ENCODE peak calls at places on chromosomes 7 and 10, in eight cellular contexts. J, Q, W, M, P, H, V and C are unnamed samples.

GRCh38 chr10:89785095-89785494 is 83.7 kb downstream of the KIF20B start:
- DNase-seq in H (no peak), P (no peak), Q (no peak), W (no peak), M (no peak), J (no peak), V (peak), C (no peak)

GRCh38 chr10:133161486-133162051 is 1.6 kb downstream of the KNDC1 start:
- DNase-seq in J (no peak), P (no peak), V (no peak), W (no peak), M (no peak), Q (peak), H (no peak), C (no peak)

GRCh38 chr10:60629332-60629731 is 148.9 kb upstream of the CDK1 start:
- DNase-seq in J (no peak), P (no peak), M (no peak), Q (no peak), H (no peak), V (no peak), W (no peak), C (no peak)

GRCh38 chr10:77493851-77494788 is 143.5 kb downstream of the KCNMA1 start:
- DNase-seq in V (no peak), J (no peak), H (peak), W (peak), P (peak), M (no peak), Q (no peak), C (no peak)

GRCh38 chr10:3045471-3046209 is 21.7 kb upstream of the PFKP start:
- DNase-seq in P (peak), W (peak), V (peak), H (peak), Q (peak), J (peak), M (peak), C (no peak)

GRCh38 chr10:110664483-110665420 is 20.6 kb downstream of the RBM20 start:
- DNase-seq in V (no peak), J (no peak), Q (no peak), P (peak), W (peak), M (no peak), H (no peak), C (no peak)

GRCh38 chr7:31508823-31509222 is 5.1 kb upstream of the ITPRID1 start:
- DNase-seq in P (no peak), J (no peak), Q (no peak), W (no peak), H (no peak), M (no peak), V (no peak), C (no peak)

GRCh38 chr7:29236649-29237048 is 42.1 kb downstream of the CHN2 start:
- DNase-seq in J (no peak), W (no peak), V (no peak), H (no peak), M (no peak), P (no peak), Q (no peak), C (no peak)

GRCh38 chr7:4888161-4888560 is 4.6 kb upstream of the RADIL start:
- DNase-seq in V (no peak), W (no peak), P (no peak), M (no peak), H (no peak), J (no peak), Q (no peak), C (no peak)

GRCh38 chr7:91579837-91580236 is 300.7 kb downstream of the MTERF1 start:
- DNase-seq in M (no peak), H (no peak), V (no peak), P (no peak), W (no peak), J (no peak), Q (no peak), C (no peak)

GRCh38 chr10:13654118-13654830 is 67.5 kb downstream of the PRPF18 start:
- DNase-seq in M (no peak), H (no peak), J (no peak), P (no peak), Q (no peak), V (no peak), W (no peak), C (no peak)

GRCh38 chr10:91391915-91392314 is 18.2 kb upstream of the HECTD2 start:
- DNase-seq in Q (no peak), J (no peak), H (no peak), M (no peak), P (no peak), W (no peak), V (no peak), C (no peak)

GRCh38 chr7:154953006-154953684 is 49.8 kb downstream of the PAXIP1 start:
- DNase-seq in Q (peak), H (peak), J (peak), P (peak), V (peak), M (peak), W (no peak), C (peak)

GRCh38 chr7:16982640-16983103 is 100.9 kb upstream of the AGR3 start:
- DNase-seq in J (no peak), P (peak), W (peak), V (peak), H (no peak), Q (no peak), M (no peak), C (no peak)

GRCh38 chr10:12186324-12186723 is 9.4 kb downstream of the NUDT5 start:
- DNase-seq in P (no peak), H (no peak), J (no peak), V (no peak), W (no peak), M (no peak), Q (no peak), C (no peak)

GRCh38 chr10:17162828-17163227 is 33.2 kb upstream of the CUBN start:
- DNase-seq in V (no peak), J (no peak), P (no peak), M (no peak), H (no peak), Q (no peak), W (no peak), C (no peak)

GRCh38 chr10:69629897-69630650 is at the start of gene FAM241B:
- DNase-seq in M (peak), H (peak), V (peak), W (peak), J (peak), Q (peak), P (peak), C (peak)

GRCh38 chr7:157041004-157041403 is 30.5 kb upstream of the MNX1 start:
- DNase-seq in Q (no peak), P (no peak), H (no peak), M (no peak), J (no peak), W (no peak), V (no peak), C (no peak)

GRCh38 chr7:27605283-27605682 is 57.4 kb downstream of the HIBADH start:
- DNase-seq in Q (no peak), P (no peak), V (no peak), M (no peak), W (no peak), H (peak), J (no peak), C (no peak)

GRCh38 chr10:42630537-42631134 is 7.7 kb downstream of the ZNF33B start:
- DNase-seq in H (no peak), V (no peak), Q (no peak), M (no peak), P (peak), J (no peak), W (no peak), C (no peak)

GRCh38 chr7:5222861-5223411 is 32.9 kb downstream of the WIPI2 start:
- DNase-seq in Q (no peak), P (no peak), W (no peak), H (no peak), M (no peak), J (no peak), V (no peak), C (no peak)

GRCh38 chr10:102131286-102132170 is 1.3 kb upstream of the PPRC1 start:
- DNase-seq in H (no peak), Q (no peak), W (no peak), J (no peak), P (peak), V (no peak), M (no peak), C (no peak)

DNA sequence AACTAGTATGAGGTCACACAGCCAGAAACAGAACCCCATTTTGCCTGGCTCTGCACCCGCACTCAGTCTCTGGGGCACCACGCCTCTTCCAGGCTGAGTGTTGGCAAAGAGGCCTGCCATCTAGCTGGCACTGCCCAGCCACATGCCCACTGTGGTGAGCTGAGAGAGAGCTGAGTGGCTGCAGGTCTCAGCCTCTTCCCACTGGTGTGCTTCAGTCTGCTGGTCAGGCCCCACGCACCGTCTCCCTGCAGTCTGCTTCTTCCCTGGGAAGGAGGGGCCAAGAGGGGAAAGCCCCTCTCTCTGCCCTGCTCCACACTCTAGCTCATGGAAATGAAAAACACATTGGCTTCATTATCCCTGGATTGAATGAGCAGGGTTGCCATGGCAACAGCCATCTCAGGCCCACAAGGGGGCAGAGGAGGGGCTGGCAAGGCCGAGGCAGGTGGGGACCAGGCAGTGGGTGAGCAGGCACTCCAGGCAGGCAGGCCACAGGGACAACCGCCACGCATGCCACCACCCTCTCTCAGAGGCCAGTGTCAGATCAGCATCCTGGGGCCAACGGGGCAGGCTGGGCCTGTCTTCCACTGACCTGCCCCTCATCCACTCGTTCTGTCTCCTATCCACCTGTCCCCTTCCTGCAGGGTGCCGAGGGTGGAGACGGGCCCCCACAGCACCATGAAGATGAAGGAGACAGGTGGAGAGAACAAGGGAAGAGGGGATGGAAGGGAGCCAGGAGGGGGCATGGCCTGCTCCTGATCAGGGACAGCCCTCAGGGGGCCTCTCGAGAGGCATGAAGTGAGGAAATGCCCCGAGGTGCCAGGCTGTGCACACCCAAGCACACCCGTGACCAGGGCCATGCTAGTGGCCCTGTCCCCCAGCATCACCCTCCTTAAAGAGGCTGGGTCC is 110.9 kb downstream of the ZMIZ1 start:
- DNase-seq in W (no peak), M (no peak), J (no peak), H (no peak), Q (no peak), V (no peak), P (peak), C (no peak)
- TF ChIP-seq CTCF in W (no peak), M (no peak), J (no peak), H (no peak), Q (no peak), V (no peak), P (no peak), C (no peak)

GRCh38 chr7:2405201-2405600 is 1.8 kb downstream of the CHST12 start:
- DNase-seq in M (no peak), H (no peak), Q (no peak), J (no peak), P (no peak), W (no peak), V (no peak), C (no peak)

GRCh38 chr7:2402687-2403013 is 761 bp upstream of the CHST12 start:
- DNase-seq in H (no peak), V (no peak), Q (no peak), J (no peak), M (no peak), P (no peak), W (no peak), C (no peak)

GRCh38 chr7:2403014-2403717 is at the start of gene CHST12:
- DNase-seq in M (peak), H (peak), V (peak), Q (peak), W (peak), P (peak), J (peak), C (peak)

GRCh38 chr7:2404714-2405119 is 1.3 kb downstream of the CHST12 start:
- DNase-seq in W (no peak), P (no peak), M (no peak), Q (no peak), H (no peak), V (no peak), J (no peak), C (no peak)

GRCh38 chr7:2403718-2404648 is 572 bp downstream of the CHST12 start:
- DNase-seq in W (peak), V (peak), J (peak), Q (peak), H (peak), P (peak), M (no peak), C (no peak)
- TF ChIP-seq CTCF in W (no peak), V (no peak), J (no peak), Q (no peak), H (no peak), P (no peak), M (no peak), C (no peak)

DNA sequence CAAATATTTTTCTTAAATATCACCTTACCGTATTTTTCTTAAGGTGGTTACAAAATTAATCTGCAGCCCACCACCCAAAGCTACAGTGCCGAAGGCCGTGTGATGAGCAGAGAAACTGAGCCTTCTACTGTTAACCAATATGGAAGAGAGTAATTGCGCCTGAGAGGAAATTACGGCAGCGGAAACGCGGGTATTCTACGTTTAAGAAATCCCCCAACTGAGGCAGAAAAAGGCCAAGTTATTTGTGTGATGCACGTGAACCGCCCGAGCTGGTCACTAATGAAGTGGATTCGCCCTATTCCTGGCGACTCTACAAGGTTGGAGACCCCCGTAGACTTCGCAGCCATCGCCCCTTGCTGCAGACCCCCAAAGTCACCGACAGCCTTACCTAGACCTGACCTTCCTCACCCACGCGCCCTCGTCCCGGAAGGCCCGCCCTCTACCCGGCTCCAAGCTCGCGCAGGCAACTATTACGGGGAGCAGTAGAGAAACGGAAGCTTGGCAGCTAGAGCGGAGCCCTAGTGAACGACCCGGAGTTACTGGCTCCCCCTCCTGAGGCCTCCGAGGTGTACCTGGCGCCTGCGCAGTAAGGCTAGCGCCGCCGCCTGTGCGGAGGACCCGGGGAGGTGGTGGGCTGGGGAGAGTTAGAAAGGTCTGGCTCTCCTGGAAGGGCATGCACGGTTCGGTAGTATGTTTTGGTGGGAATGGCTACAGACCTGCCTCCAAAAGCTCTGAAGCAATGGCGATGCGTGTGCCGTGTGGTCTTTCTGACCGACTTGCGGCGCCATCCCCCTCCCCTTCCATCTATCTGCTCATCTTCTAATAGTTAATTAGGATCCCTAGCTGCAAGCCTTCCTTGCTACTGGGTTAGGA is at the start of gene MRPS33:
- DNase-seq in W (peak), Q (peak), J (peak), M (peak), P (peak), V (peak), H (peak), C (peak)
- TF ChIP-seq CTCF in W (peak), Q (peak), J (peak), M (peak), P (no peak), V (peak), H (peak), C (peak)

DNA sequence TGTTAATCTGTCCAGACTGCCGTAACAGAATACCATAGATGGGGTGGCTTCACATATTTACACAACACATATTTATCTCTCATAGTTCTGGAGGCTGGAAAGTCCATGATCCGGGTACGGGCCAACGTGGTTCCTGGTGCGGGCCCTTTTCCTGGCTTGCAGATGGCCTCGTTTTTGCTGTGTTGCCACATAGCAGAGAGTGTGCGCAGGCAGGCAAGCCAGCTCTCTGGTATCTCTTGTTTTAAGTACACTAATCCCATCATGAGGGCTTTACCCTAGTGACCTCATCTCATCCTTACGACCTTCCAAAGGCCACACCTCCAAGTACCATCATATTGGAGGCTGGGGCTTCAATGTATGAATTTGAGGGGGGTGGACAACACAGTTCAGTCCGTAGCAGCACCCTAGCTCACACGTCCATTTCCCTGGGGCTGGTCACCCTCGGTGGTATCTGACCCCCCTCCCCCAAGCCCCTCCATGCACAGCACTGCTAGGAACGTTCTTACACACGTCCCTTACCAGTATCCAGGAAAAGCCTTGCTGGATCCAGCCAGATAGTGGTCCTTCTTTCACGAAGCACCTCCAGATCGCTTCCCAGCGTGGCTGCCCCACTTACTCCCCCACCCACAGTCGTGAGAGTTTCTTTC is 21.5 kb downstream of the CUX1 start:
- DNase-seq in V (no peak), J (no peak), H (no peak), W (no peak), Q (no peak), P (no peak), M (no peak), C (no peak)
- TF ChIP-seq CTCF in V (no peak), J (no peak), H (no peak), W (no peak), Q (no peak), P (no peak), M (no peak), C (no peak)

DNA sequence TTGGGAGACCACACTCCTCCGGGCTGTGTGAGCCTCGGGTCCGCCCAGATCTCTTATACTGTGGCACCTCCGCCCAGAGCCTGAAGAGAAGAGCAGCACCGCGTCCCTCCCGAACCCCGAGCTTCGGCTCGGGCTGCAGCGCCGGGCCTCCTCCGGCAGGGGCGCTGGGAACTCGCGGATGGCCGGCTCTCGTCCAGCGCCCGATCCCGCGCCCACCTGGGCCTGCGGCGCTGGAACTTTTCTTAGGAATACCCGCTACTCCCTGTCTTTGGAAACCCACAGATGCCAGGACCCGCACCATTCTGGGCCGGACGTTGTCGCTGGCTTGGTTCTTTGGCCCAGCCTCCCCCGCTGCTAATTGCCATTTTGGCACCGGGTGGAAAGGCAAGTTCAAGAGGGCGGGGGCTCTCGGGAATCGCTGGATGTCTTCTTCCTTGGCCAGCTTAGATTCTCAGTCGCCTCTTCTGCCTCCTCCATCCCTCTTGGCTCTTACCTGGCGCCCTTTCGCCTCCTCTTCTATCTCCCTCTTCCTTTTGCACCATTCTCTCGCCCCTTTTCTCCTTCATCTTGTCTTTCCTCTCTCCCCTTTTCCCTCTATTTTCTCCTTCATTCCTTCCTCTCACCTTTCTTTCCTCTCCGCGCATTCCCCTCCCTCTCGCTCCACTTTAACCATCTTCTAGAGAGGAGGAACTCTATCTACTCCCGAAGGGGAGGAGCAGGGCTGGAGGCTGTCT is 2.1 kb upstream of the SORCS3 start:
- DNase-seq in W (no peak), Q (no peak), P (no peak), H (peak), J (no peak), M (no peak), V (peak), C (no peak)
- TF ChIP-seq CTCF in W (no peak), Q (no peak), P (peak), H (peak), J (no peak), M (no peak), V (no peak), C (no peak)

DNA sequence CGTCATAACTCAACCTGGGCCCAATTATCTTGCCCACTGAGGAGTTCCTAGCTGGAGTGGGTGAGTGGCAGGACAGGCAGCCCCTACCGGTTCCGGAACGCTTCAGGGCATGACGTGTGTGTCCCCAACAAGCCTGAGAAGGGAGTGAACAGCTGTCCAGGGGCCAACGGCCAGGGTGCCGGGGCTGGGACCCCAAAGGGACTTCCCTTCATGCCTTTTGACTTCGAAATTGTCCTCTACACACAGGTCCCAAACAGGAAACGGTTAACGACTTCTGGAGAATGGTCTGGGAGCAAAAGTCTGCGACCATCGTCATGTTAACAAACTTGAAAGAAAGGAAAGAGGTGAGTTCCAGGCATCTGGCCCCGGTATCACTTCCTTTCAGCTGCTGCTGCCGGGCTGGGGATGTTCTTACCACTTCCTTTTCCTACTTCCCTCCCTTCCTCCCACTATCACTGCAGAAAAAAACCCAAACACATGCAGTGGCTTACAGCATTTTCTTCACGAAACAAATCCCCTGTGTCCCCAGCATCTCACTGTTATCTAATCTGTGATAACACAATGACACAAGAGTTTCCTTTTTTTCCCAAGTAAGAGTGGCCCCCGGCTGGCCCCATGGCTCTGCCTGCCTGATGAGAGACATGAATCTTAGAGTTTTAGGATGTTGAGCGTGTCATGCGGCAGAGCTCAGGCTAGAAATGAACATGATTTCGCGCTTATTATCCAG is 63.2 kb downstream of the MKI67 start:
- DNase-seq in Q (peak), H (no peak), V (no peak), W (no peak), P (no peak), J (no peak), M (no peak), C (peak)
- TF ChIP-seq CTCF in Q (no peak), H (no peak), V (no peak), W (no peak), P (no peak), J (no peak), M (no peak), C (no peak)